ENCODE peak calls at places on chromosomes 11 and 22, in five cellular contexts. M, D, G, H and T are unnamed samples.

GRCh38 chr11:72741429-72741833 is 10.8 kb downstream of the ARAP1 start:
- DNase-seq in M (peak), D (no peak), G (no peak), H (peak), T (no peak)

GRCh38 chr22:24233816-24234215 is 11.1 kb downstream of the GGT5 start:
- DNase-seq in M (no peak), D (no peak), G (no peak), H (no peak), T (no peak)

GRCh38 chr11:92457250-92457649 is 232.6 kb downstream of the FAT3 start:
- DNase-seq in M (no peak), D (no peak), G (no peak), H (peak), T (no peak)

GRCh38 chr11:2885676-2886081 is at the start of gene CDKN1C:
- DNase-seq in M (peak), D (peak), G (peak), H (peak), T (peak)

GRCh38 chr11:114156766-114157165 is 97.3 kb downstream of the ZBTB16 start:
- DNase-seq in M (no peak), D (no peak), G (no peak), H (no peak), T (no peak)

GRCh38 chr22:31588970-31589675 is 72.9 kb downstream of the PISD start:
- DNase-seq in M (no peak), D (no peak), G (no peak), H (no peak), T (no peak)

GRCh38 chr11:99244613-99245012 is 223.9 kb downstream of the CNTN5 start:
- DNase-seq in M (no peak), D (no peak), G (no peak), H (peak), T (no peak)

GRCh38 chr11:80086496-80087055 is 645.7 kb upstream of the TENM4 start:
- DNase-seq in M (no peak), D (no peak), G (no peak), H (no peak), T (no peak)

GRCh38 chr11:7851391-7851790 is 54.6 kb upstream of the OR5P2 start:
- DNase-seq in M (no peak), D (no peak), G (no peak), H (no peak), T (no peak)

GRCh38 chr11:12528487-12528886 is 145.7 kb upstream of the TEAD1 start:
- DNase-seq in M (no peak), D (no peak), G (no peak), H (no peak), T (no peak)

GRCh38 chr11:118002541-118003019 is 16.4 kb downstream of the IL10RA start:
- DNase-seq in M (peak), D (no peak), G (no peak), H (no peak), T (peak)

GRCh38 chr11:1936781-1937615 is 10.1 kb upstream of the MRPL23 start:
- DNase-seq in M (no peak), D (no peak), G (no peak), H (no peak), T (no peak)

GRCh38 chr22:37189011-37189466 is 992 bp upstream of the C1QTNF6 start:
- DNase-seq in M (no peak), D (no peak), G (peak), H (no peak), T (no peak)

GRCh38 chr22:49325531-49326395 is 501.9 kb downstream of the BRD1 start:
- DNase-seq in M (no peak), D (no peak), G (peak), H (no peak), T (no peak)

GRCh38 chr22:45009881-45010531 is at the start of gene PHF21B:
- DNase-seq in M (peak), D (no peak), G (peak), H (no peak), T (no peak)

GRCh38 chr11:94557391-94557790 is 9.8 kb upstream of the PIWIL4 start:
- DNase-seq in M (no peak), D (no peak), G (no peak), H (no peak), T (no peak)

DNA sequence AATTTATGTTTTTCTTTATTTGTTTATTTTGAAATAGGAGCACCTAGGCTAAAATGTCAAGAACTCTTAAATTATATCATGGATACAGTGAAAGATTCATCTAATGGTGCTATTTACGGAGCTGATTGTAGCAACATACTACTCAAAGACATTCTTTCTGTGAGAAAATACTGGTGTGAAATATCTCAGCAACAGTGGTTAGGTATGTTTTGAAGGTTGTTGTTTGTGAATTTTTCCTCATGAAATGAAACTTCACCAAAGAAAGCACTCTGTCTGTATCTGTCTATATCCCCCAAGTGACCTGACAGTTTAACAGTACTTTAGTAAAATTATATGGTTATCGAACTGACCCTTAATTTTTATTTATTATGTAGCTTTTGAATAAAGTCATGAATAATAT is 12.8 kb downstream of the ATM start:
- DNase-seq in M (no peak), D (no peak), G (no peak), H (no peak), T (no peak)
- H3K4me3 ChIP-seq in M (no peak), D (peak), G (no peak), H (no peak), T (no peak)

GRCh38 chr11:111815489-111815888 is 49.3 kb upstream of the PPP2R1B start:
- DNase-seq in M (no peak), D (no peak), G (no peak), H (no peak), T (no peak)
- H3K4me3 ChIP-seq in M (no peak), D (no peak), G (no peak), H (no peak), T (no peak)

GRCh38 chr22:19767427-19768380 is 7.1 kb downstream of the TBX1 start:
- DNase-seq in M (no peak), D (no peak), G (peak), H (no peak), T (no peak)
- H3K4me3 ChIP-seq in M (no peak), D (no peak), G (no peak), H (no peak), T (no peak)

GRCh38 chr22:50698546-50698945 is 25.9 kb downstream of the SHANK3 start:
- DNase-seq in M (no peak), D (no peak), G (peak), H (no peak), T (no peak)

GRCh38 chr22:50696799-50697561 is 24.4 kb downstream of the SHANK3 start:
- DNase-seq in M (peak), D (no peak), G (peak), H (no peak), T (no peak)

GRCh38 chr22:50699001-50699753 is 26.6 kb downstream of the SHANK3 start:
- DNase-seq in M (no peak), D (no peak), G (peak), H (no peak), T (no peak)

GRCh38 chr22:50696251-50696798 is 23.7 kb downstream of the SHANK3 start:
- DNase-seq in M (no peak), D (no peak), G (no peak), H (no peak), T (no peak)

GRCh38 chr22:50697667-50698506 is 25.3 kb downstream of the SHANK3 start:
- DNase-seq in M (no peak), D (no peak), G (peak), H (no peak), T (no peak)
- H3K4me3 ChIP-seq in M (peak), D (no peak), G (peak), H (peak), T (peak)

GRCh38 chr11:9672288-9672916 is 8.5 kb downstream of the SWAP70 start:
- DNase-seq in M (no peak), D (no peak), G (no peak), H (no peak), T (no peak)
- H3K4me3 ChIP-seq in M (no peak), D (no peak), G (no peak), H (no peak), T (no peak)

GRCh38 chr11:64638017-64638664 is 47.1 kb downstream of the SLC22A12 start:
- DNase-seq in M (peak), D (no peak), G (peak), H (no peak), T (no peak)
- H3K4me3 ChIP-seq in M (peak), D (no peak), G (peak), H (no peak), T (no peak)

GRCh38 chr11:123060265-123061000 is 1.5 kb downstream of the HSPA8 start:
- DNase-seq in M (no peak), D (no peak), G (no peak), H (no peak), T (no peak)

GRCh38 chr11:123054301-123055065 is 7.5 kb downstream of the HSPA8 start:
- DNase-seq in M (peak), D (peak), G (peak), H (peak), T (peak)

GRCh38 chr11:123057604-123058305 is 4.2 kb downstream of the HSPA8 start:
- DNase-seq in M (no peak), D (no peak), G (no peak), H (no peak), T (no peak)

GRCh38 chr11:123055132-123055924 is 6.6 kb downstream of the HSPA8 start:
- DNase-seq in M (no peak), D (no peak), G (peak), H (no peak), T (no peak)

GRCh38 chr11:123056835-123057491 is 5.0 kb downstream of the HSPA8 start:
- DNase-seq in M (no peak), D (no peak), G (no peak), H (no peak), T (no peak)
- H3K4me3 ChIP-seq in M (no peak), D (no peak), G (peak), H (peak), T (no peak)